ENCODE peak calls at places on chromosome 2, in five cellular contexts. One of them, this sample, is unnamed.

GRCh38 chr2:101545940-101546339 is 71.0 kb upstream of the RFX8 start:
- DNase-seq in non-pigmented ciliary epithelial cell: no peak
- DNase-seq in CD4-positive, CD25-positive, alpha-beta regulatory T cell: no peak
- DNase-seq in NCI-H2081: no peak
- DNase-seq in COR-L47: no peak
- DNase-seq in this sample: no peak

GRCh38 chr2:164479460-164479859 is 141.8 kb downstream of the GRB14 start:
- DNase-seq in COR-L47: peak; percentile 71
- DNase-seq in NCI-H2081: peak; percentile 61
- DNase-seq in non-pigmented ciliary epithelial cell: no peak
- DNase-seq in CD4-positive, CD25-positive, alpha-beta regulatory T cell: no peak
- DNase-seq in this sample: peak; percentile 6

GRCh38 chr2:22382439-22383169 is 1002.4 kb upstream of the KLHL29 start:
- DNase-seq in non-pigmented ciliary epithelial cell: no peak
- DNase-seq in NCI-H2081: peak; percentile 9
- DNase-seq in COR-L47: no peak
- DNase-seq in CD4-positive, CD25-positive, alpha-beta regulatory T cell: no peak
- DNase-seq in this sample: no peak

GRCh38 chr2:172253190-172254052 is 150.7 kb upstream of the DLX2 start:
- DNase-seq in NCI-H2081: peak; percentile 18
- DNase-seq in non-pigmented ciliary epithelial cell: peak; percentile 100
- DNase-seq in CD4-positive, CD25-positive, alpha-beta regulatory T cell: no peak
- DNase-seq in COR-L47: no peak
- DNase-seq in this sample: peak; percentile 56

GRCh38 chr2:9287400-9288059 is 80.9 kb downstream of the ASAP2 start:
- DNase-seq in non-pigmented ciliary epithelial cell: peak; percentile 99
- DNase-seq in CD4-positive, CD25-positive, alpha-beta regulatory T cell: no peak
- DNase-seq in COR-L47: no peak
- DNase-seq in NCI-H2081: no peak
- DNase-seq in this sample: no peak

GRCh38 chr2:223954401-223954800 is 2.9 kb upstream of the MRPL44 start:
- DNase-seq in non-pigmented ciliary epithelial cell: no peak
- DNase-seq in COR-L47: no peak
- DNase-seq in NCI-H2081: no peak
- DNase-seq in CD4-positive, CD25-positive, alpha-beta regulatory T cell: no peak
- DNase-seq in this sample: no peak

GRCh38 chr2:112670521-112671022 is 24.8 kb downstream of the SLC20A1 start:
- DNase-seq in CD4-positive, CD25-positive, alpha-beta regulatory T cell: no peak
- DNase-seq in NCI-H2081: no peak
- DNase-seq in non-pigmented ciliary epithelial cell: no peak
- DNase-seq in COR-L47: no peak
- DNase-seq in this sample: no peak

GRCh38 chr2:226652388-226652787 is 147.2 kb downstream of the IRS1 start:
- DNase-seq in non-pigmented ciliary epithelial cell: peak; percentile 94
- DNase-seq in NCI-H2081: no peak
- DNase-seq in COR-L47: no peak
- DNase-seq in CD4-positive, CD25-positive, alpha-beta regulatory T cell: no peak
- DNase-seq in this sample: no peak

GRCh38 chr2:135257383-135258090 is 205.4 kb downstream of the RAB3GAP1 start:
- DNase-seq in COR-L47: no peak
- DNase-seq in CD4-positive, CD25-positive, alpha-beta regulatory T cell: no peak
- DNase-seq in non-pigmented ciliary epithelial cell: no peak
- DNase-seq in NCI-H2081: no peak
- DNase-seq in this sample: no peak

GRCh38 chr2:143254108-143254507 is 124.9 kb downstream of the ARHGAP15 start:
- DNase-seq in COR-L47: no peak
- DNase-seq in non-pigmented ciliary epithelial cell: no peak
- DNase-seq in NCI-H2081: no peak
- DNase-seq in CD4-positive, CD25-positive, alpha-beta regulatory T cell: no peak
- DNase-seq in this sample: no peak

GRCh38 chr2:9831670-9832069 is 11.6 kb upstream of the TAF1B start:
- DNase-seq in NCI-H2081: no peak
- DNase-seq in COR-L47: no peak
- DNase-seq in CD4-positive, CD25-positive, alpha-beta regulatory T cell: no peak
- DNase-seq in non-pigmented ciliary epithelial cell: no peak
- DNase-seq in this sample: no peak

GRCh38 chr2:217279571-217279970 is 419.7 kb upstream of the TNP1 start:
- DNase-seq in non-pigmented ciliary epithelial cell: peak; percentile 77
- DNase-seq in CD4-positive, CD25-positive, alpha-beta regulatory T cell: no peak
- DNase-seq in COR-L47: no peak
- DNase-seq in NCI-H2081: no peak
- DNase-seq in this sample: no peak

GRCh38 chr2:88054300-88055048 is 1.1 kb downstream of the KRCC1 start:
- DNase-seq in NCI-H2081: peak; percentile 3
- DNase-seq in CD4-positive, CD25-positive, alpha-beta regulatory T cell: no peak
- DNase-seq in COR-L47: no peak
- DNase-seq in non-pigmented ciliary epithelial cell: no peak
- DNase-seq in this sample: no peak

GRCh38 chr2:231928481-231928880 is 2.3 kb upstream of the NPPC start:
- DNase-seq in CD4-positive, CD25-positive, alpha-beta regulatory T cell: no peak
- DNase-seq in COR-L47: no peak
- DNase-seq in non-pigmented ciliary epithelial cell: no peak
- DNase-seq in NCI-H2081: no peak
- DNase-seq in this sample: no peak

GRCh38 chr2:162022290-162022945 is 51.6 kb downstream of the DPP4 start:
- DNase-seq in NCI-H2081: no peak
- DNase-seq in COR-L47: no peak
- DNase-seq in non-pigmented ciliary epithelial cell: peak; percentile 15
- DNase-seq in CD4-positive, CD25-positive, alpha-beta regulatory T cell: no peak
- DNase-seq in this sample: no peak

GRCh38 chr2:199136681-199137080 is 321.1 kb downstream of the SATB2 start:
- DNase-seq in non-pigmented ciliary epithelial cell: peak; percentile 83
- DNase-seq in COR-L47: no peak
- DNase-seq in NCI-H2081: no peak
- DNase-seq in CD4-positive, CD25-positive, alpha-beta regulatory T cell: no peak
- DNase-seq in this sample: no peak

GRCh38 chr2:181364492-181365175 is 92.6 kb upstream of the ITGA4 start:
- DNase-seq in CD4-positive, CD25-positive, alpha-beta regulatory T cell: no peak
- DNase-seq in COR-L47: no peak
- DNase-seq in NCI-H2081: no peak
- DNase-seq in non-pigmented ciliary epithelial cell: peak; percentile 41
- DNase-seq in this sample: no peak

GRCh38 chr2:107529146-107529545 is 297.5 kb upstream of the RGPD4 start:
- DNase-seq in CD4-positive, CD25-positive, alpha-beta regulatory T cell: no peak
- DNase-seq in COR-L47: no peak
- DNase-seq in NCI-H2081: peak; percentile 86
- DNase-seq in non-pigmented ciliary epithelial cell: no peak
- DNase-seq in this sample: no peak

GRCh38 chr2:176574415-176575236 is 305.4 kb downstream of the MTX2 start:
- DNase-seq in CD4-positive, CD25-positive, alpha-beta regulatory T cell: no peak
- DNase-seq in non-pigmented ciliary epithelial cell: no peak
- DNase-seq in NCI-H2081: no peak
- DNase-seq in COR-L47: no peak
- DNase-seq in this sample: no peak

GRCh38 chr2:143843696-143844095 is 676.2 kb downstream of the ZEB2 start:
- DNase-seq in COR-L47: no peak
- DNase-seq in non-pigmented ciliary epithelial cell: no peak
- DNase-seq in NCI-H2081: no peak
- DNase-seq in CD4-positive, CD25-positive, alpha-beta regulatory T cell: no peak
- DNase-seq in this sample: no peak

GRCh38 chr2:204072443-204073324 is 136.1 kb downstream of the ICOS start:
- DNase-seq in COR-L47: no peak
- DNase-seq in non-pigmented ciliary epithelial cell: no peak
- DNase-seq in NCI-H2081: no peak
- DNase-seq in CD4-positive, CD25-positive, alpha-beta regulatory T cell: peak; percentile 8
- DNase-seq in this sample: peak; percentile 34

GRCh38 chr2:33496150-33496549 is 19.7 kb downstream of the RASGRP3 start:
- DNase-seq in CD4-positive, CD25-positive, alpha-beta regulatory T cell: no peak
- DNase-seq in non-pigmented ciliary epithelial cell: no peak
- DNase-seq in NCI-H2081: no peak
- DNase-seq in COR-L47: no peak
- DNase-seq in this sample: no peak

GRCh38 chr2:166932032-166932431 is 43.8 kb downstream of the XIRP2 start:
- DNase-seq in non-pigmented ciliary epithelial cell: no peak
- DNase-seq in NCI-H2081: no peak
- DNase-seq in CD4-positive, CD25-positive, alpha-beta regulatory T cell: no peak
- DNase-seq in COR-L47: no peak
- DNase-seq in this sample: no peak

GRCh38 chr2:214504599-214505376 is 93.9 kb downstream of the VWC2L start:
- DNase-seq in non-pigmented ciliary epithelial cell: no peak
- DNase-seq in CD4-positive, CD25-positive, alpha-beta regulatory T cell: no peak
- DNase-seq in NCI-H2081: no peak
- DNase-seq in COR-L47: no peak
- DNase-seq in this sample: no peak

GRCh38 chr2:3197308-3197707 is 180.3 kb downstream of the EIPR1 start:
- DNase-seq in CD4-positive, CD25-positive, alpha-beta regulatory T cell: no peak
- DNase-seq in NCI-H2081: no peak
- DNase-seq in COR-L47: no peak
- DNase-seq in non-pigmented ciliary epithelial cell: no peak
- DNase-seq in this sample: no peak

GRCh38 chr2:17857016-17857415 is 21.5 kb upstream of the KCNS3 start:
- DNase-seq in non-pigmented ciliary epithelial cell: peak; percentile 18
- DNase-seq in NCI-H2081: no peak
- DNase-seq in COR-L47: no peak
- DNase-seq in CD4-positive, CD25-positive, alpha-beta regulatory T cell: no peak
- DNase-seq in this sample: no peak

GRCh38 chr2:237294509-237294908 is 119.5 kb downstream of the COL6A3 start:
- DNase-seq in NCI-H2081: no peak
- DNase-seq in COR-L47: no peak
- DNase-seq in non-pigmented ciliary epithelial cell: no peak
- DNase-seq in CD4-positive, CD25-positive, alpha-beta regulatory T cell: no peak
- DNase-seq in this sample: no peak

GRCh38 chr2:30178618-30179404 is 32.0 kb downstream of the YPEL5 start:
- DNase-seq in NCI-H2081: no peak
- DNase-seq in COR-L47: no peak
- DNase-seq in non-pigmented ciliary epithelial cell: no peak
- DNase-seq in CD4-positive, CD25-positive, alpha-beta regulatory T cell: no peak
- DNase-seq in this sample: no peak

GRCh38 chr2:191757256-191757655 is 79.3 kb downstream of the NABP1 start:
- DNase-seq in NCI-H2081: no peak
- DNase-seq in CD4-positive, CD25-positive, alpha-beta regulatory T cell: no peak
- DNase-seq in COR-L47: no peak
- DNase-seq in non-pigmented ciliary epithelial cell: no peak
- DNase-seq in this sample: no peak

GRCh38 chr2:58805126-58805525 is 564.0 kb upstream of the FANCL start:
- DNase-seq in CD4-positive, CD25-positive, alpha-beta regulatory T cell: no peak
- DNase-seq in NCI-H2081: no peak
- DNase-seq in COR-L47: no peak
- DNase-seq in non-pigmented ciliary epithelial cell: no peak
- DNase-seq in this sample: no peak

GRCh38 chr2:9844581-9844980 is 1.3 kb downstream of the TAF1B start:
- DNase-seq in non-pigmented ciliary epithelial cell: no peak
- DNase-seq in CD4-positive, CD25-positive, alpha-beta regulatory T cell: no peak
- DNase-seq in COR-L47: no peak
- DNase-seq in NCI-H2081: peak; percentile 18
- DNase-seq in this sample: no peak

GRCh38 chr2:86417961-86418360 is 23.2 kb upstream of the KDM3A start:
- DNase-seq in CD4-positive, CD25-positive, alpha-beta regulatory T cell: no peak
- DNase-seq in COR-L47: no peak
- DNase-seq in NCI-H2081: no peak
- DNase-seq in non-pigmented ciliary epithelial cell: no peak
- DNase-seq in this sample: no peak

GRCh38 chr2:126749537-126749936 is 93.6 kb downstream of the GYPC start:
- DNase-seq in non-pigmented ciliary epithelial cell: no peak
- DNase-seq in COR-L47: no peak
- DNase-seq in CD4-positive, CD25-positive, alpha-beta regulatory T cell: no peak
- DNase-seq in NCI-H2081: no peak
- DNase-seq in this sample: peak; percentile 44

GRCh38 chr2:144362401-144362800 is 157.5 kb downstream of the ZEB2 start:
- DNase-seq in non-pigmented ciliary epithelial cell: no peak
- DNase-seq in NCI-H2081: no peak
- DNase-seq in CD4-positive, CD25-positive, alpha-beta regulatory T cell: no peak
- DNase-seq in COR-L47: no peak
- DNase-seq in this sample: no peak

GRCh38 chr2:179917272-179917671 is 55.9 kb upstream of the ZNF385B start:
- DNase-seq in NCI-H2081: no peak
- DNase-seq in non-pigmented ciliary epithelial cell: peak; percentile 35
- DNase-seq in CD4-positive, CD25-positive, alpha-beta regulatory T cell: no peak
- DNase-seq in COR-L47: no peak
- DNase-seq in this sample: no peak